ENCODE peak calls at places on chromosomes 3 and 15, in nine cellular contexts. Y, P, M, R, A, L, T, K and S are unnamed samples.

GRCh38 chr3:33331414-33331813 is 54.2 kb downstream of the FBXL2 start:
- DNase-seq in P (peak; percentile 75), M (no peak), A (no peak), R (no peak), K (no peak), L (no peak), T (no peak), Y (no peak), S (no peak)

GRCh38 chr3:126663257-126663656 is 8.3 kb upstream of the TXNRD3 start:
- DNase-seq in K (no peak), T (no peak), P (no peak), R (no peak), L (no peak), A (no peak), Y (no peak), M (no peak), S (no peak)

GRCh38 chr3:12755754-12756153 is 3.3 kb downstream of the TMEM40 start:
- DNase-seq in P (no peak), R (no peak), A (no peak), Y (peak; percentile 51), T (no peak), K (no peak), M (no peak), L (no peak), S (no peak)

GRCh38 chr15:26023231-26023630 is 160.1 kb upstream of the ATP10A start:
- DNase-seq in A (no peak), T (no peak), Y (no peak), K (no peak), R (no peak), L (no peak), P (no peak), M (no peak), S (no peak)

GRCh38 chr15:31325432-31325975 is 1.1 kb upstream of the KLF13 start:
- DNase-seq in Y (no peak), T (no peak), M (no peak), L (peak; percentile 52), A (peak; percentile 63), R (peak; percentile 90), K (no peak), P (no peak), S (peak; percentile 7)

GRCh38 chr3:81349941-81350340 is 411.5 kb downstream of the GBE1 start:
- DNase-seq in R (no peak), A (no peak), K (no peak), P (no peak), M (no peak), L (no peak), T (no peak), Y (no peak), S (no peak)

GRCh38 chr3:89841041-89841440 is 733.6 kb downstream of the EPHA3 start:
- DNase-seq in R (no peak), A (no peak), K (no peak), L (no peak), T (no peak), P (no peak), M (no peak), Y (no peak), S (no peak)

GRCh38 chr3:174462908-174463307 is 396.2 kb upstream of the NAALADL2 start:
- DNase-seq in L (no peak), K (no peak), M (no peak), T (no peak), P (peak; percentile 38), Y (no peak), A (no peak), R (no peak), S (no peak)

GRCh38 chr3:179181993-179182551 is 33.9 kb downstream of the PIK3CA start:
- DNase-seq in A (no peak), K (no peak), R (no peak), L (no peak), P (peak; percentile 61), Y (no peak), T (no peak), M (no peak), S (no peak)

GRCh38 chr3:123159926-123160635 is 41.7 kb upstream of the SEC22A start:
- DNase-seq in P (peak; percentile 56), Y (no peak), R (no peak), K (no peak), M (no peak), A (no peak), T (no peak), L (no peak), S (no peak)

GRCh38 chr3:45948409-45948808 is 5.1 kb downstream of the CXCR6 start:
- DNase-seq in R (no peak), P (peak; percentile 98), K (no peak), A (no peak), Y (no peak), M (no peak), T (no peak), L (no peak), S (no peak)

GRCh38 chr3:198107840-198108734 is 148.1 kb downstream of the LMLN start:
- DNase-seq in T (no peak), L (no peak), M (no peak), P (no peak), Y (no peak), A (no peak), R (no peak), K (no peak), S (no peak)

GRCh38 chr15:94027571-94027970 is 203.8 kb upstream of the MCTP2 start:
- DNase-seq in L (no peak), K (no peak), Y (no peak), R (no peak), M (no peak), A (no peak), T (no peak), P (no peak), S (no peak)

GRCh38 chr15:80536231-80536630 is 132.0 kb downstream of the ARNT2 start:
- DNase-seq in K (no peak), M (no peak), A (no peak), R (no peak), P (no peak), L (peak; percentile 87), T (no peak), Y (no peak), S (no peak)

GRCh38 chr3:22731901-22732300 is 471.2 kb upstream of the UBE2E2 start:
- DNase-seq in A (no peak), M (no peak), P (no peak), L (no peak), K (no peak), T (no peak), R (no peak), Y (no peak), S (no peak)

GRCh38 chr3:113157408-113157980 is 53.9 kb upstream of the BOC start:
- DNase-seq in L (no peak), Y (no peak), A (no peak), P (peak; percentile 35), R (no peak), M (no peak), T (no peak), K (no peak), S (no peak)

GRCh38 chr15:41666353-41666920 is 6.2 kb downstream of the MGA start:
- DNase-seq in T (no peak), R (no peak), K (no peak), Y (no peak), A (no peak), L (peak; percentile 44), P (peak; percentile 72), M (no peak), S (no peak)

GRCh38 chr3:184585545-184585944 is 24.0 kb downstream of the EPHB3 start:
- DNase-seq in T (no peak), A (no peak), M (no peak), Y (no peak), L (no peak), P (no peak), R (no peak), K (no peak), S (no peak)